ENCODE peak calls at places on chromosomes 6 and 20, in ten cellular contexts. M is LoVo; L is stimulated activated CD4-positive, alpha-beta T cell treated with anti-CD3 and anti-CD28 coated beads, Interleukin-15, amount 100 ng/mL, for 24 hours; J is HL-60; T is ACHN; H is DMS153; W is neural progenitor cell; G is CD8-positive, alpha-beta T cell; P is brain microvascular endothelial cell; V is ovary. X is an unnamed sample.

GRCh38 chr6:51684038-51684437 is 403.4 kb downstream of the PKHD1 start:
- DNase-seq in M (no peak), L (no peak), J (no peak), T (no peak), H (no peak), W (no peak), G (no peak), P (no peak), V (no peak), X (no peak)

GRCh38 chr6:136989591-136990578 is 54.9 kb downstream of the IL20RA start:
- DNase-seq in M (peak; percentile 68), L (no peak), J (no peak), T (no peak), H (peak; percentile 58), W (peak; percentile 58), G (no peak), P (no peak), V (peak; percentile 26), X (no peak)

GRCh38 chr6:69379518-69379917 is 417.3 kb downstream of the LMBRD1 start:
- DNase-seq in M (no peak), L (no peak), J (no peak), T (no peak), H (no peak), W (no peak), G (no peak), P (no peak), V (no peak), X (no peak)

GRCh38 chr20:35125753-35126152 is 21.4 kb downstream of the EDEM2 start:
- DNase-seq in M (no peak), L (no peak), J (no peak), T (no peak), H (no peak), W (no peak), G (no peak), P (no peak), V (no peak), X (no peak)

GRCh38 chr6:44556046-44556445 is 168.5 kb downstream of the CDC5L start:
- DNase-seq in M (no peak), L (no peak), J (peak; percentile 71), T (no peak), H (peak; percentile 2), W (no peak), G (no peak), P (no peak), V (no peak), X (no peak)

GRCh38 chr6:2579241-2579761 is 171.4 kb downstream of the MYLK4 start:
- DNase-seq in M (no peak), L (no peak), J (no peak), T (no peak), H (no peak), W (no peak), G (no peak), P (peak; percentile 73), V (no peak), X (no peak)

GRCh38 chr6:36720251-36721141 is 22.9 kb downstream of the RAB44 start:
- DNase-seq in M (no peak), L (no peak), J (peak; percentile 30), T (no peak), H (no peak), W (no peak), G (no peak), P (no peak), V (no peak), X (peak; percentile 43)

GRCh38 chr6:97189767-97190166 is 93.2 kb downstream of the MMS22L start:
- DNase-seq in M (no peak), L (no peak), J (no peak), T (no peak), H (no peak), W (no peak), G (no peak), P (peak; percentile 9), V (no peak), X (no peak)

GRCh38 chr6:161038229-161039003 is 46.8 kb downstream of the MAP3K4 start:
- DNase-seq in M (peak; percentile 25), L (peak; percentile 9), J (no peak), T (peak; percentile 78), H (no peak), W (no peak), G (no peak), P (peak; percentile 87), V (peak; percentile 24), X (peak; percentile 21)

GRCh38 chr20:5608448-5609161 is 141.6 kb upstream of the SHLD1 start:
- DNase-seq in M (no peak), L (no peak), J (peak; percentile 9), T (no peak), H (no peak), W (no peak), G (no peak), P (no peak), V (no peak), X (no peak)

GRCh38 chr6:46688117-46688965 is 656 bp downstream of the TDRD6 start:
- DNase-seq in M (no peak), L (no peak), J (no peak), T (no peak), H (no peak), W (no peak), G (no peak), P (no peak), V (no peak), X (no peak)

GRCh38 chr6:143098054-143098673 is 37.5 kb downstream of the AIG1 start:
- DNase-seq in M (no peak), L (no peak), J (peak; percentile 34), T (no peak), H (no peak), W (no peak), G (no peak), P (no peak), V (no peak), X (no peak)

GRCh38 chr6:108563292-108563691 is 2.6 kb downstream of the FOXO3 start:
- DNase-seq in M (no peak), L (no peak), J (no peak), T (no peak), H (no peak), W (no peak), G (no peak), P (no peak), V (no peak), X (no peak)

GRCh38 chr6:79737172-79737571 is 106.0 kb downstream of the SH3BGRL2 start:
- DNase-seq in M (no peak), L (no peak), J (no peak), T (no peak), H (peak; percentile 61), W (no peak), G (no peak), P (no peak), V (no peak), X (no peak)

GRCh38 chr6:169274761-169275160 is 21.1 kb upstream of the THBS2 start:
- DNase-seq in M (no peak), L (no peak), J (no peak), T (no peak), H (no peak), W (no peak), G (no peak), P (no peak), V (no peak), X (no peak)

GRCh38 chr6:142737368-142738060 is 207.5 kb downstream of the HIVEP2 start:
- DNase-seq in M (peak; percentile 49), L (no peak), J (peak; percentile 47), T (no peak), H (no peak), W (no peak), G (no peak), P (no peak), V (no peak), X (no peak)

GRCh38 chr6:142323377-142323776 is 21.6 kb downstream of the ADGRG6 start:
- DNase-seq in M (peak; percentile 82), L (no peak), J (no peak), T (no peak), H (peak; percentile 90), W (no peak), G (no peak), P (no peak), V (no peak), X (no peak)